ENCODE peak calls at places on chromosomes 16 and 17, in six cellular contexts. One of them, this sample, is unnamed.

GRCh38 chr17:68087851-68088250 is 52.3 kb downstream of the KPNA2 start:
- DNase-seq in GM04504: no peak
- DNase-seq in fibroblast of lung: no peak
- DNase-seq in memory B cell: no peak
- DNase-seq in T-cell: no peak
- DNase-seq in putamen: no peak
- DNase-seq in this sample: no peak

GRCh38 chr16:12419987-12420386 is 383.7 kb downstream of the CPPED1 start:
- DNase-seq in GM04504: no peak
- DNase-seq in fibroblast of lung: no peak
- DNase-seq in memory B cell: no peak
- DNase-seq in T-cell: no peak
- DNase-seq in putamen: no peak
- DNase-seq in this sample: no peak

GRCh38 chr17:58205936-58206335 is 13.1 kb downstream of the MKS1 start:
- DNase-seq in GM04504: no peak
- DNase-seq in fibroblast of lung: no peak
- DNase-seq in memory B cell: no peak
- DNase-seq in T-cell: no peak
- DNase-seq in putamen: no peak
- DNase-seq in this sample: no peak

GRCh38 chr17:9538626-9539025 is 37.0 kb downstream of the STX8 start:
- DNase-seq in GM04504: no peak
- DNase-seq in fibroblast of lung: no peak
- DNase-seq in memory B cell: no peak
- DNase-seq in T-cell: no peak
- DNase-seq in putamen: no peak
- DNase-seq in this sample: no peak

GRCh38 chr17:43224146-43224705 is 4.2 kb downstream of the CCDC200 start:
- DNase-seq in GM04504: no peak
- DNase-seq in fibroblast of lung: no peak
- DNase-seq in memory B cell: no peak
- DNase-seq in T-cell: no peak
- DNase-seq in putamen: no peak
- DNase-seq in this sample: no peak

GRCh38 chr17:78450696-78451344 is 72.4 kb downstream of the PGS1 start:
- DNase-seq in GM04504: no peak
- DNase-seq in fibroblast of lung: no peak
- DNase-seq in memory B cell: no peak
- DNase-seq in T-cell: no peak
- DNase-seq in putamen: no peak
- DNase-seq in this sample: no peak

GRCh38 chr17:70636517-70637133 is 467.3 kb downstream of the KCNJ2 start:
- DNase-seq in GM04504: peak; percentile 16
- DNase-seq in fibroblast of lung: peak; percentile 66
- DNase-seq in memory B cell: no peak
- DNase-seq in T-cell: no peak
- DNase-seq in putamen: peak; percentile 62
- DNase-seq in this sample: peak; percentile 58

GRCh38 chr17:56222255-56222654 is 69.0 kb downstream of the ANKFN1 start:
- DNase-seq in GM04504: no peak
- DNase-seq in fibroblast of lung: no peak
- DNase-seq in memory B cell: no peak
- DNase-seq in T-cell: no peak
- DNase-seq in putamen: no peak
- DNase-seq in this sample: no peak

GRCh38 chr17:77928519-77929179 is 29.9 kb upstream of the TNRC6C start:
- DNase-seq in GM04504: no peak
- DNase-seq in fibroblast of lung: no peak
- DNase-seq in memory B cell: no peak
- DNase-seq in T-cell: no peak
- DNase-seq in putamen: no peak
- DNase-seq in this sample: no peak

GRCh38 chr17:12627776-12628491 is 37.8 kb upstream of the MYOCD start:
- DNase-seq in GM04504: no peak
- DNase-seq in fibroblast of lung: peak; percentile 43
- DNase-seq in memory B cell: no peak
- DNase-seq in T-cell: no peak
- DNase-seq in putamen: no peak
- DNase-seq in this sample: no peak

This sample was measured in COLO829.